ENCODE peak calls at places on chromosomes 16 and 17, in four cellular contexts. B is A549, A is body of pancreas, M is cardiac muscle cell. O is an unnamed sample.

GRCh38 chr17:40621558-40621957 is 26.1 kb downstream of the SMARCE1 start:
- DNase-seq in M (no peak), B (no peak), A (no peak), O (no peak)

GRCh38 chr16:88276591-88276990 is 106.2 kb upstream of the ZNF469 start:
- DNase-seq in B (no peak), A (no peak), M (no peak), O (no peak)

GRCh38 chr16:35552763-35553162 is 2093.4 kb downstream of the TP53TG3F start:
- DNase-seq in B (no peak), M (no peak), A (no peak), O (no peak)

GRCh38 chr17:6435968-6436367 is 1.0 kb upstream of the AIPL1 start:
- DNase-seq in M (peak; percentile 81), B (peak; percentile 90), A (peak; percentile 60), O (peak; percentile 82)

GRCh38 chr17:62916684-62917571 is 49.1 kb upstream of the TANC2 start:
- DNase-seq in M (peak; percentile 42), A (no peak), B (no peak), O (no peak)

GRCh38 chr16:14564881-14565687 is 65.0 kb downstream of the PARN start:
- DNase-seq in A (no peak), M (no peak), B (no peak), O (no peak)

GRCh38 chr16:86533076-86533475 is 22.0 kb downstream of the MTHFSD start:
- DNase-seq in M (no peak), B (no peak), A (no peak), O (no peak)

GRCh38 chr17:51078009-51078592 is 42.6 kb downstream of the SPAG9 start:
- DNase-seq in A (no peak), M (no peak), B (no peak), O (no peak)

GRCh38 chr16:1743376-1744337 is 27.7 kb downstream of the NME3 start:
- DNase-seq in M (no peak), B (no peak), A (no peak), O (no peak)

GRCh38 chr16:72198021-72198420 is 26.1 kb upstream of the PMFBP1 start:
- DNase-seq in A (peak; percentile 22), M (no peak), B (no peak), O (no peak)

GRCh38 chr16:57648125-57648524 is 19.7 kb downstream of the ADGRG1 start:
- DNase-seq in A (no peak), B (no peak), M (no peak), O (no peak)

GRCh38 chr17:75518201-75518600 is 1.9 kb downstream of the TSEN54 start:
- DNase-seq in M (no peak), A (no peak), B (no peak), O (no peak)

GRCh38 chr17:27247071-27247957 is 46.6 kb upstream of the WSB1 start:
- DNase-seq in M (no peak), A (peak; percentile 46), B (peak; percentile 84), O (no peak)

GRCh38 chr16:1929578-1930337 is 11.5 kb upstream of the HS3ST6 start:
- DNase-seq in A (peak; percentile 94), B (peak; percentile 82), M (peak; percentile 91), O (peak; percentile 86)

GRCh38 chr16:19468300-19468699 is 50.6 kb downstream of the TMC5 start:
- DNase-seq in B (no peak), M (no peak), A (no peak), O (no peak)

GRCh38 chr16:15510992-15511391 is 76.6 kb downstream of the BMERB1 start:
- DNase-seq in M (no peak), A (no peak), B (no peak), O (no peak)

GRCh38 chr17:49545007-49545660 is 30.5 kb upstream of the NXPH3 start:
- DNase-seq in M (no peak), A (no peak), B (no peak), O (no peak)

GRCh38 chr17:79925242-79925957 is 86.2 kb upstream of the CBX4 start:
- DNase-seq in A (peak; percentile 75), B (peak; percentile 72), M (no peak), O (no peak)

GRCh38 chr17:61495161-61495857 is 43.1 kb downstream of the TBX4 start:
- DNase-seq in A (no peak), B (no peak), M (no peak), O (no peak)

GRCh38 chr17:81932333-81932983 is 4.6 kb downstream of the PYCR1 start:
- DNase-seq in M (no peak), B (no peak), A (no peak), O (no peak)

GRCh38 chr17:30961213-30962188 is 9.3 kb upstream of the RNF135 start:
- DNase-seq in B (no peak), M (no peak), A (no peak), O (no peak)

GRCh38 chr17:40850287-40850972 is 16.6 kb downstream of the KRT12 start:
- DNase-seq in M (no peak), A (no peak), B (no peak), O (no peak)

GRCh38 chr16:14961405-14962186 is 13.2 kb upstream of the PDXDC1 start:
- DNase-seq in B (no peak), A (no peak), M (no peak), O (no peak)

GRCh38 chr17:78716292-78716691 is 65.8 kb downstream of the CYTH1 start:
- DNase-seq in A (no peak), M (no peak), B (no peak), O (no peak)

GRCh38 chr17:20223808-20224328 is 214.7 kb downstream of the SPECC1 start:
- DNase-seq in B (no peak), A (no peak), M (no peak), O (no peak)

GRCh38 chr17:72351884-72352346 is 231.1 kb downstream of the SOX9 start:
- DNase-seq in M (peak; percentile 17), B (no peak), A (no peak), O (no peak)

GRCh38 chr17:27937026-27937546 is 43.9 kb upstream of the LYRM9 start:
- DNase-seq in B (no peak), M (no peak), A (no peak), O (no peak)

GRCh38 chr16:19330801-19331484 is 45.4 kb downstream of the CLEC19A start:
- DNase-seq in M (no peak), A (no peak), B (peak; percentile 41), O (no peak)

GRCh38 chr16:85105475-85105874 is 6.8 kb downstream of the CIBAR2 start:
- DNase-seq in M (no peak), A (no peak), B (no peak), O (no peak)

GRCh38 chr16:29675811-29676643 is 3.0 kb upstream of the QPRT start:
- DNase-seq in B (peak; percentile 37), A (no peak), M (peak; percentile 56), O (no peak)

GRCh38 chr16:77404823-77405222 is 30.0 kb downstream of the ADAMTS18 start:
- DNase-seq in B (no peak), M (no peak), A (no peak), O (no peak)

GRCh38 chr17:35254107-35254802 is 11.4 kb downstream of the SLFN5 start:
- DNase-seq in M (peak; percentile 3), A (peak; percentile 66), B (peak; percentile 43), O (no peak)

GRCh38 chr17:54933921-54934320 is 33.3 kb downstream of the TOM1L1 start:
- DNase-seq in B (no peak), A (no peak), M (peak; percentile 37), O (no peak)

GRCh38 chr16:72400257-72401078 is 228.5 kb upstream of the PMFBP1 start:
- DNase-seq in A (peak; percentile 36), M (peak; percentile 70), B (peak; percentile 21), O (peak; percentile 42)

GRCh38 chr16:8850279-8850885 is 18.4 kb downstream of the CARHSP1 start:
- DNase-seq in B (no peak), M (no peak), A (no peak), O (peak; percentile 79)

GRCh38 chr16:1746693-1747195 is 24.6 kb downstream of the NME3 start:
- DNase-seq in M (no peak), B (no peak), A (no peak), O (no peak)

GRCh38 chr17:60128171-60128859 is 21.5 kb upstream of the CA4 start:
- DNase-seq in B (no peak), M (no peak), A (no peak), O (no peak)

GRCh38 chr16:21223787-21224186 is 9.7 kb upstream of the ANKS4B start:
- DNase-seq in A (no peak), B (no peak), M (no peak), O (no peak)

GRCh38 chr17:32143525-32143865 is 1.2 kb downstream of the RHOT1 start:
- DNase-seq in A (no peak), B (no peak), M (no peak), O (no peak)
- H3K4me3 ChIP-seq in A (peak overlapping the region; percentile 58), B (peak overlapping the region; percentile 86), M (peak overlapping the region; percentile 79), O (peak overlapping the region; percentile 88)

GRCh38 chr17:68581863-68582645 is 19.1 kb downstream of the FAM20A start:
- DNase-seq in B (no peak), A (no peak), M (peak; percentile 57), O (no peak)

GRCh38 chr17:68587026-68587425 is 14.1 kb downstream of the FAM20A start:
- DNase-seq in M (no peak), B (no peak), A (no peak), O (no peak)

GRCh38 chr17:68587847-68588246 is 13.3 kb downstream of the FAM20A start:
- DNase-seq in M (no peak), A (no peak), B (no peak), O (no peak)

GRCh38 chr17:68585643-68586042 is 15.5 kb downstream of the FAM20A start:
- DNase-seq in M (peak; percentile 37), B (no peak), A (no peak), O (no peak)

DNA sequence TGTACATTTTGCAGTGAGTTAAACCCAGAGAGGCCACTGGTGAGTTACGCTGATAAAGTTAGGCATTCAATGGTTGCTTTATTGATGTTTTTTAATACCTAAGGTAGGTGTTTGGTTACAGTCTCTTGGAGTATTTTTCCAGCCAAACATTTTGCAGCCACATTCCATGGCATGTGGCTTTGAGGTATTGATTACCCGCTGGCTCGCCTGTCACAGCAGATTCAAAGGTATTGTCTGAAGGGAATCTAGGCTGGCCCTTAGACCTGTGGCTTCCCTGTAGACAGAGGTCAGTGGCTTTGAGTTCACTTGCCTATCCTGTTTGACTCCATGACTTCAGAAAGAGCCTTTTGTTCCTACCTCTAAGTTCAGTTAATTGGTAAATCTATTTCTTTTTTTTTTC is 16.3 kb downstream of the FAM20A start:
- DNase-seq in A (no peak), M (no peak), B (no peak), O (no peak)
- TF ChIP-seq CTCF in A (no peak), M (no peak), B (no peak), O (no peak)

GRCh38 chr17:43556292-43556691 is 10.2 kb upstream of the ETV4 start:
- DNase-seq in M (no peak), A (no peak), B (peak; percentile 96), O (no peak)
- H3K4me3 ChIP-seq in M (no peak overlapping the region), A (no peak overlapping the region), B (no peak overlapping the region), O (no peak overlapping the region)

GRCh38 chr16:55408656-55409055 is 70.3 kb upstream of the MMP2 start:
- DNase-seq in A (no peak), M (no peak), B (no peak), O (peak; percentile 64)
- TF ChIP-seq CTCF in A (no peak), M (no peak), B (no peak), O (no peak)